ENCODE peak calls at places on chromosomes 16 and 17, in six cellular contexts. P is GM12878, W is SK-N-SH, C is H1, S is A549, Z is K562. N is an unnamed sample.

GRCh38 chr17:64074704-64075484 is 54.5 kb upstream of the ICAM2 start:
- DNase-seq in W (no peak), Z (no peak), C (no peak), S (peak; percentile 92), P (no peak), N (peak; percentile 82)

GRCh38 chr17:57551321-57552079 is 193.6 kb downstream of the CCDC182 start:
- DNase-seq in W (no peak), Z (no peak), S (no peak), C (no peak), P (peak; percentile 69), N (no peak)

GRCh38 chr16:85829751-85830445 is 30.4 kb downstream of the COX4I1 start:
- DNase-seq in Z (no peak), S (no peak), W (no peak), P (no peak), C (no peak), N (no peak)

GRCh38 chr16:12254566-12254965 is 278.0 kb downstream of the SNX29 start:
- DNase-seq in S (no peak), W (no peak), P (no peak), C (no peak), Z (no peak), N (no peak)

GRCh38 chr17:76996741-76997694 is 128.8 kb downstream of the MGAT5B start:
- DNase-seq in P (no peak), Z (no peak), W (peak; percentile 10), S (no peak), C (no peak), N (no peak)

GRCh38 chr17:78889525-78889924 is 13.5 kb downstream of the CEP295NL start:
- DNase-seq in C (no peak), W (no peak), S (no peak), Z (no peak), P (peak; percentile 31), N (no peak)

GRCh38 chr16:27154573-27155521 is 48.5 kb upstream of the KDM8 start:
- DNase-seq in S (peak; percentile 31), C (peak; percentile 41), Z (peak; percentile 68), P (no peak), W (peak; percentile 77), N (peak; percentile 52)

GRCh38 chr17:27264068-27264812 is 29.7 kb upstream of the WSB1 start:
- DNase-seq in W (no peak), Z (no peak), S (no peak), P (no peak), C (no peak), N (peak; percentile 52)

GRCh38 chr16:61581417-61582046 is 454.7 kb downstream of the CDH8 start:
- DNase-seq in Z (no peak), P (no peak), C (no peak), W (no peak), S (no peak), N (no peak)

GRCh38 chr17:38419508-38419981 is 8.7 kb upstream of the ARHGAP23 start:
- DNase-seq in W (no peak), S (no peak), P (no peak), Z (no peak), C (no peak), N (no peak)

GRCh38 chr16:63241476-63241875 is 1205.2 kb upstream of the CDH8 start:
- DNase-seq in Z (no peak), C (no peak), W (no peak), S (no peak), P (no peak), N (no peak)

GRCh38 chr17:79176792-79177601 is 102.4 kb downstream of the ENGASE start:
- DNase-seq in Z (no peak), C (no peak), W (no peak), P (no peak), S (no peak), N (no peak)

GRCh38 chr16:12341423-12341822 is 364.9 kb downstream of the SNX29 start:
- DNase-seq in S (peak; percentile 46), C (no peak), Z (peak; percentile 12), W (no peak), P (no peak), N (peak; percentile 68)

GRCh38 chr17:69608808-69609494 is 194.5 kb downstream of the MAP2K6 start:
- DNase-seq in P (no peak), Z (no peak), S (peak; percentile 60), C (no peak), W (no peak), N (no peak)

GRCh38 chr17:82924812-82925211 is 85.0 kb upstream of the ZNF750 start:
- DNase-seq in P (no peak), Z (no peak), W (no peak), C (no peak), S (no peak), N (peak; percentile 27)

GRCh38 chr16:81679721-81680430 is 99.2 kb upstream of the PLCG2 start:
- DNase-seq in C (no peak), W (no peak), S (no peak), Z (no peak), P (no peak), N (no peak)

GRCh38 chr16:46757339-46758050 is 9.4 kb upstream of the MYLK3 start:
- DNase-seq in W (peak; percentile 92), S (no peak), Z (peak; percentile 57), P (no peak), C (no peak), N (no peak)

GRCh38 chr17:63460018-63460417 is 13.9 kb upstream of the CYB561 start:
- DNase-seq in W (no peak), Z (no peak), S (no peak), C (no peak), P (no peak), N (no peak)

GRCh38 chr17:41917957-41918391 is 777 bp downstream of the ACLY start:
- DNase-seq in S (peak; percentile 44), Z (peak; percentile 69), W (peak; percentile 78), C (no peak), P (no peak), N (no peak)

GRCh38 chr17:11240841-11241610 is at the start of gene SHISA6:
- DNase-seq in C (no peak), S (no peak), W (peak; percentile 50), P (no peak), Z (no peak), N (no peak)

GRCh38 chr17:31321971-31322370 is 549 bp upstream of the EVI2A start:
- DNase-seq in C (no peak), Z (no peak), P (no peak), S (no peak), W (no peak), N (no peak)

GRCh38 chr16:16042076-16042475 is 92.7 kb downstream of the ABCC1 start:
- DNase-seq in C (no peak), S (no peak), Z (no peak), P (no peak), W (peak; percentile 71), N (no peak)

GRCh38 chr16:52545544-52546262 is 1.2 kb downstream of the TOX3 start:
- DNase-seq in W (peak; percentile 15), Z (no peak), P (no peak), S (no peak), C (no peak), N (no peak)

GRCh38 chr17:28700830-28701492 is 10.7 kb downstream of the PROCA1 start:
- DNase-seq in W (no peak), Z (no peak), S (no peak), P (no peak), C (no peak), N (no peak)

GRCh38 chr16:57167951-57168350 is 17.9 kb downstream of the PSME3IP1 start:
- DNase-seq in S (peak; percentile 73), C (no peak), P (no peak), Z (peak; percentile 67), W (peak; percentile 46), N (peak; percentile 53)

GRCh38 chr16:25108054-25108453 is 3.5 kb upstream of the LCMT1 start:
- DNase-seq in W (peak; percentile 33), C (no peak), P (no peak), S (peak; percentile 52), Z (peak; percentile 75), N (peak; percentile 59)

GRCh38 chr16:49283376-49284049 is 1.9 kb upstream of the CBLN1 start:
- DNase-seq in W (no peak), Z (no peak), S (no peak), P (no peak), C (no peak), N (no peak)

GRCh38 chr16:49282690-49283375 is 1.2 kb upstream of the CBLN1 start:
- DNase-seq in S (no peak), Z (no peak), W (peak; percentile 78), C (peak; percentile 44), P (no peak), N (peak; percentile 12)

GRCh38 chr16:49284962-49285361 is 3.3 kb upstream of the CBLN1 start:
- DNase-seq in P (no peak), S (no peak), C (no peak), Z (no peak), W (no peak), N (no peak)

GRCh38 chr16:49292413-49292812 is 10.8 kb upstream of the CBLN1 start:
- DNase-seq in W (no peak), Z (no peak), S (no peak), P (no peak), C (no peak), N (no peak)

DNA sequence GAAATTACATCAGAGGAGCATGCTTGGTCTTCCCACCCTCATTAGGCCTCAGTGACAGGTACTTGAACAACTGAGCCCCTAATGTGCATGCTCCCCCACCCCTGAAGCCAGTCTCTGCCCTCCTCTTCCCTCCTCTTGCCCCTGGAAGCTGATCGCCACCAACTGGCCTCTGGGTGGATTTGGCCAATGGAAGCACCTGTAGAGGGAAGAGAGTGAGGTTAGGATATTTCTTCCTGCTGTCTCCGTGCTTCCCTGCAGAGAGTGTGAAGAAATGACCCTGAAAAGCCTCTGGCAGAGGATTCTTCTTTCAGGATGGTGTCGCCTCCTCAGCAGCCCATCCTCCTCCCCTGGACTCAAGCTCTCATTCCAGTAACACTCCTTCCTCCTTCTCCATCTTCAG is 5.9 kb upstream of the CBLN1 start:
- DNase-seq in P (no peak), C (no peak), S (no peak), Z (no peak), W (no peak), N (no peak)
- TF ChIP-seq RFX5 in P (no peak), C (no peak), S (no peak), Z (no peak), W (no peak), N (no peak)

GRCh38 chr17:75238684-75239191 is 22.7 kb downstream of the GGA3 start:
- DNase-seq in Z (peak; percentile 80), C (no peak), P (no peak), W (peak; percentile 90), S (peak; percentile 89), N (peak; percentile 74)
- TF ChIP-seq MAX in Z (no peak), C (no peak), P (no peak), W (no peak), S (no peak), N (peak; percentile 32)

GRCh38 chr16:10578474-10579316 is 1.7 kb downstream of the EMP2 start:
- DNase-seq in C (no peak), P (no peak), Z (no peak), S (no peak), W (no peak), N (peak; percentile 74)
- TF ChIP-seq RFX5 in C (no peak), P (no peak), Z (no peak), S (no peak), W (no peak), N (no peak)

DNA sequence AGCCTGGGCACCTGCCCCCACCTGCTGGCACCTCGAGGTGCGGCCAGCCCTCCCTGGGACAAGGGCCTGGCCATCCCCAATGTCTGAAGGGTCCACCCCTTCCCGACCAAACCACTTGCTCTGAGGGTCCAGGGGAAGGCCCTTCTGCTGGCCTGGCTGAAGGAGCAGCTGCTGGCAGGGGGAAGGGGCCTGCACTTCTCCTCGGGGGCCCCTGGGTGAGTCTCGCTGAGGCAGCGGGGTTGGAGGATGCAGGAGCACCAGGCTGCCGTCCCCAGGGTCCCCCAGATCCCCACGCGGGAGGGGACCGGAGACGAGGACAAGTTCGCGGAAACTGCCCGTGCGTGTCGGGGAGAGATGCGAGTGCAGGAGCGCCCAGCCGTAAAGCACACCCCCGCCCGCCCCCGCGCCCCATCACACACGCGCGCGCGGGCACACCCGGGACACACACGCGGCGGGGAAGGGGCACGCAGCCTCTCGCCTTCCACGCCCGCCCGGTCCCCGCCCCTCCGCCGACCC is 725 bp upstream of the CACNA1H start:
- DNase-seq in Z (peak; percentile 31), C (no peak), P (no peak), S (no peak), W (no peak), N (no peak)
- TF ChIP-seq MAX in Z (no peak), C (no peak), P (no peak), S (no peak), W (no peak), N (no peak)